ENCODE peak calls at places on chromosomes 5 and 9, in six cellular contexts. W, M, H, O, Y and G are unnamed samples.

GRCh38 chr9:84258371-84258770 is 82.2 kb downstream of the SLC28A3 start:
- DNase-seq in H (no peak), W (no peak), M (no peak), Y (no peak), O (no peak), G (no peak)

GRCh38 chr5:14675309-14675708 is 10.8 kb downstream of the OTULIN start:
- DNase-seq in M (no peak), W (no peak), O (no peak), H (no peak), Y (no peak), G (no peak)

GRCh38 chr5:125481506-125482455 is 735.3 kb upstream of the ZNF608 start:
- DNase-seq in Y (no peak), W (no peak), H (no peak), M (no peak), O (no peak), G (no peak)

GRCh38 chr5:73120222-73121108 is at the start of gene TMEM171:
- DNase-seq in W (peak), Y (peak), O (peak), H (peak), M (no peak), G (no peak)

GRCh38 chr9:134570726-134571325 is 70.8 kb upstream of the COL5A1 start:
- DNase-seq in H (no peak), W (no peak), M (no peak), Y (no peak), O (no peak), G (no peak)

GRCh38 chr5:50853151-50853550 is 186.7 kb downstream of the PARP8 start:
- DNase-seq in O (no peak), W (no peak), M (peak), Y (no peak), H (no peak), G (peak)

GRCh38 chr9:137461663-137462395 is 2.7 kb upstream of the NSMF start:
- DNase-seq in Y (peak), W (peak), O (no peak), H (no peak), M (peak), G (peak)

GRCh38 chr9:27340876-27341540 is 44.1 kb upstream of the EQTN start:
- DNase-seq in H (no peak), Y (no peak), O (no peak), W (no peak), M (no peak), G (no peak)

GRCh38 chr5:51347704-51348103 is 35.5 kb upstream of the ISL1 start:
- DNase-seq in M (no peak), H (no peak), Y (peak), W (no peak), O (no peak), G (no peak)

GRCh38 chr9:21779397-21779796 is 23.0 kb upstream of the MTAP start:
- DNase-seq in W (no peak), O (peak), H (peak), Y (no peak), M (no peak), G (no peak)

GRCh38 chr5:137627293-137627692 is 108.6 kb downstream of the KLHL3 start:
- DNase-seq in H (no peak), Y (no peak), O (no peak), M (no peak), W (no peak), G (no peak)

GRCh38 chr9:99011161-99011709 is 67.5 kb downstream of the COL15A1 start:
- DNase-seq in Y (peak), H (peak), M (no peak), W (no peak), O (peak), G (no peak)

GRCh38 chr5:136197462-136198142 is 4.6 kb upstream of the SMIM32 start:
- DNase-seq in O (no peak), Y (no peak), M (no peak), H (no peak), W (peak), G (no peak)

GRCh38 chr5:170633235-170634041 is 129.6 kb downstream of the KCNIP1 start:
- DNase-seq in M (peak), W (peak), H (peak), O (peak), Y (peak), G (no peak)

GRCh38 chr5:39226100-39226451 is 6.7 kb upstream of the FYB1 start:
- DNase-seq in O (no peak), H (no peak), M (no peak), Y (no peak), W (no peak), G (no peak)

GRCh38 chr9:129411501-129412175 is 209.3 kb downstream of the C9orf50 start:
- DNase-seq in W (no peak), O (no peak), M (no peak), H (no peak), Y (no peak), G (no peak)

GRCh38 chr5:129945031-129945430 is 40.8 kb downstream of the CHSY3 start:
- DNase-seq in M (no peak), O (peak), H (no peak), Y (no peak), W (no peak), G (no peak)

GRCh38 chr9:95140821-95141220 is 176.7 kb downstream of the FANCC start:
- DNase-seq in Y (no peak), W (no peak), O (no peak), M (no peak), H (no peak), G (no peak)

GRCh38 chr5:10145922-10146321 is 103.8 kb downstream of the ATPSCKMT start:
- DNase-seq in H (peak), Y (peak), W (no peak), M (peak), O (peak), G (no peak)

GRCh38 chr5:166910995-166911394 is 1380.5 kb upstream of the WWC1 start:
- DNase-seq in Y (no peak), H (no peak), W (no peak), O (no peak), M (no peak), G (no peak)

GRCh38 chr5:83562817-83563557 is 91.4 kb downstream of the VCAN start:
- DNase-seq in Y (no peak), M (no peak), W (no peak), H (peak), O (peak), G (no peak)

GRCh38 chr9:105854056-105854782 is 159.9 kb downstream of the TMEM38B start:
- DNase-seq in M (no peak), O (no peak), W (no peak), H (no peak), Y (no peak), G (no peak)

GRCh38 chr5:133052317-133053175 is 733 bp downstream of the HSPA4 start:
- DNase-seq in O (peak), W (peak), H (peak), Y (peak), M (no peak), G (peak)

GRCh38 chr5:168290902-168291280 is 554 bp upstream of the WWC1 start:
- DNase-seq in M (no peak), O (no peak), W (no peak), H (no peak), Y (no peak), G (no peak)

GRCh38 chr9:12880406-12881016 is 105.7 kb downstream of the LURAP1L start:
- DNase-seq in H (peak), Y (no peak), W (no peak), O (peak), M (no peak), G (no peak)

GRCh38 chr9:85973238-85973637 is 32.3 kb downstream of the NAA35 start:
- DNase-seq in H (no peak), O (no peak), Y (no peak), W (no peak), M (no peak), G (no peak)

DNA sequence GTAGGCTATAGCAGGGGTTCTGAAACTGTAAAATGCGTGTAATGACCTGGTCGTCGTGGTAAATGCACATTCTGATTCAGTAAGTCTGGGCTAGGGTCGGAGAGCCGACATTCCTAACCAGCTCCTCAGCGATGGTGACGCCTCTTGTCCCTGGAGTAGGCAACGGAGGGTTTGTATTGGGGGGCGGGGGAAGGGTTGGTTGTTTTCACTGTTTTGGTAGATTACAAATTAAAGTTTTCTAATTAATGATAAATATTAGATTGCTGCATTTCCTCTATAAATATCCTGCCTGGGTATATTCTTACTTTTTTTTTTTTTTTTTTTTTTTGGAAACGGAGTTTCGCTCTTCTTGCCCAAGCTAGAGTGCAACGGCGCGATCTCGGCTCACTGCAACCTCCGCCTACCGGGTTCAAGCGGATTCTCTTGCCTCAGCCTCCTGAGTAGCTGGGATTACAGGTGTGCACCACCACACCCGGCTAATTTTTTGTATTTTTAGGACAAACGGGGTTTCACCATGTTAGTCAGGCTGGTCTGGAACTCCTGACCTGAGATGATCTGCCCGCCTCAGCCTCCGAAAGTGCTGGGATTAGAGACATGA is 566 bp upstream of the ALDH7A1 start:
- DNase-seq in W (no peak), O (no peak), H (peak), M (no peak), Y (no peak), G (no peak)
- H3K4me3 ChIP-seq in W (peak), O (peak), H (peak), M (no peak), Y (peak), G (no peak)

DNA sequence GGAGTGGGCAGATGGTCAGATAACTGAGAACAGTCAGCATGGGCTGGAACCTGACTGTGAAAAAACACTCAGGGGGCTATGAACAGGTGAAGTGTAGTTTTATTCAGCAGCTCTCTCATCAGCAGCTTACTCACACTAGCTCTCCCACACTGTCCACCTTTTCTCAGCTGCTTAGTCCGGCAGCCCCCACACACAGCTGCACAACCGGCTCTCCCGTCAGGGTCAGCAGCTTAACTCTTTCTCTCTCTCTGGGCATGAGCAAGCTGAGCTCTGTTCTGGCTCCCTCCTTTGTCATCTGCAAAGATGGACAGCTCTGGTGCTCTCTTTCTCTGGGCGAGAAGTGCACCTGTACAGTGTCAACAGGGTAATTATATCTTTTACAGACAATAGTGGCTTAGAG is 8.2 kb downstream of the DMAC1 start:
- DNase-seq in O (no peak), H (no peak), M (no peak), W (no peak), Y (no peak), G (no peak)
- H3K4me3 ChIP-seq in O (no peak), H (no peak), M (no peak), W (no peak), Y (no peak), G (no peak)

GRCh38 chr9:96604005-96604320 is 15.7 kb downstream of the CDC14B start:
- DNase-seq in H (no peak), Y (no peak), W (no peak), O (peak), M (no peak), G (no peak)
- H3K4me3 ChIP-seq in H (no peak), Y (no peak), W (no peak), O (peak), M (no peak), G (no peak)

DNA sequence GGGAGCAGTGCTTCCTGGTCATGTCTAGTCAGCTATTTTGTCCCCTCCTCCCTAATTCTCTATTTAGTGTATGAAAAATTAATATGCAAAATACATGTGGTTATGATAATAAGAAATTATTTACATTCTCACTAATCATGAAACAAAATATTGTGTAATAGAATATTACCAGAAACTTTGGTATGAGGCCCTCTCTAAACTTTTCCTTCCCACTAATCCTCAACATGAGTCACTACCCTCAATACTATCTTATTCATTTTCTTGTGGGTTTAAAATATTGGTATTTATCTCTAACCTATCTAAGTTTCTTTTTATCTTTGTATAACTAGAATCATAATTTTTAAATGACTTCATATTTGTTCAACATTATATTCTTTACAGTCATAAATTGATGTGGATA is 545.9 kb upstream of the PTPRD start:
- DNase-seq in H (no peak), O (no peak), Y (no peak), W (no peak), M (no peak), G (no peak)
- H3K4me3 ChIP-seq in H (no peak), O (no peak), Y (no peak), W (no peak), M (no peak), G (no peak)

GRCh38 chr5:3377831-3378230 is 217.8 kb upstream of the IRX1 start:
- DNase-seq in M (no peak), O (no peak), H (no peak), Y (no peak), W (no peak), G (no peak)
- H3K4me3 ChIP-seq in M (no peak), O (no peak), H (no peak), Y (no peak), W (no peak), G (no peak)

DNA sequence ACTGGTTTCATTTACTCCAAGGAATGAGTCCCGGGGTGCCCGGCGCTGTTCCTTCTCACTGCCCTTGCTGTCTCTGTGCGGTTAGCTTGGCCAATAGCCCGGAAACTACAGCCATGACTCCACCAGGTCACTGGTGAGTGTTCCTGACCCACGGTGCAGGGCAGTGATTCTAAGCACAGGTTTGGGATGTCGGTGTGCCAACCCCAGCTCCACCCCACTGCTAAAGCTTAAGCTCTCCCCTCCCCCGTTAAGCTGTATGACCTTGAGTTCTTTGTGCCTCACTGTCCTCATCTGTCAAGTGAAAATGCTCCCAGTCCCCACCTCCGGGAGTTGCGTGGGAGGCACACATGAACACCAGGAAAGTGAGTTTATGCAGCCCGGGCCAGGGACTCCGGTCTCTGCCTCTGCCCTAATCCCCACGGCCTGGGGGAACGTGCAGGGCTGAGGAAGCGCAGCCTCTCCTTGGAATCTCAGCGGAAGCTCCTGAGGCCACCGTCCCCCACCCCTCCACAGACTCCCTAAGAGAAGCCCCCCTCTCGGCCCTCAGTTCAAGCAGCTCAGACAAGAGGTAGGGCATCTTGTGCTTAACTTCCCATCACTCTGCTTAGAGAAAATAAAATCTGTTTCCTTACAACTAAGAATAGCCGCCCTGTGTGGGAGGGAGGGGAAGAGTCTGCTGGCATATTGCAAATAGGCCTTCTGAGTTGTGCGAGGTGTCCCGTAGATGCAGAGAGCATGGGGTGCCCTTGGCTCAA is 92.0 kb upstream of the RAI14 start:
- DNase-seq in W (no peak), M (no peak), H (peak), Y (no peak), O (peak), G (no peak)
- H3K4me3 ChIP-seq in W (no peak), M (no peak), H (no peak), Y (no peak), O (no peak), G (no peak)